ENCODE peak calls at places on chromosomes 13 and 19, in five cellular contexts. I is globus pallidus; V is stimulated activated CD4-positive, alpha-beta T cell treated with anti-CD3 and anti-CD28 coated beads, Interleukin-2, amount 100 ng/mL, for 48 hours; W is adipocyte; X is thoracic aorta. R is an unnamed sample.

GRCh38 chr19:17235618-17236413 is 9.8 kb downstream of the OCEL1 start:
- DNase-seq in W (peak; percentile 84), V (peak; percentile 63), I (peak; percentile 66), X (no peak), R (peak; percentile 53)

GRCh38 chr19:34712606-34713261 is 21.3 kb upstream of the ZNF181 start:
- DNase-seq in W (peak; percentile 93), X (no peak), I (peak; percentile 80), V (peak; percentile 51), R (peak; percentile 13)

GRCh38 chr13:96052655-96053002 is 572 bp downstream of the UGGT2 start:
- DNase-seq in V (no peak), I (peak; percentile 14), W (peak; percentile 81), X (no peak), R (no peak)

GRCh38 chr13:100536643-100537180 is 51.9 kb downstream of the GGACT start:
- DNase-seq in V (no peak), X (no peak), I (no peak), W (no peak), R (no peak)

GRCh38 chr19:3046621-3047306 is 15.5 kb downstream of the TLE5 start:
- DNase-seq in V (no peak), W (peak; percentile 26), I (no peak), X (no peak), R (no peak)

GRCh38 chr13:24135674-24136300 is 24.7 kb upstream of the SPATA13 start:
- DNase-seq in I (no peak), W (peak; percentile 11), V (no peak), X (no peak), R (no peak)

GRCh38 chr13:33271759-33272158 is 13.8 kb downstream of the STARD13 start:
- DNase-seq in X (no peak), V (no peak), I (no peak), W (no peak), R (no peak)

GRCh38 chr13:77325371-77325941 is 1.4 kb downstream of the MYCBP2 start:
- DNase-seq in X (no peak), W (peak; percentile 46), V (no peak), I (peak; percentile 43), R (no peak)

GRCh38 chr19:30122431-30122830 is 180.4 kb downstream of the URI1 start:
- DNase-seq in X (no peak), W (no peak), V (no peak), I (no peak), R (no peak)